ENCODE peak calls at places on chromosome 6, in ten cellular contexts. K is ovary; I is colonic mucosa; U is PC-3; T is left lung; H is CD8-positive, alpha-beta T cell; Z is breast epithelium; S is IMR-90; O is body of pancreas; X is Panc1. W is an unnamed sample. For H3K4me1, the result is how much of the 10 kb centered on the place peaks cover.

GRCh38 chr6:137001287-137001976 is 43.3 kb downstream of the IL20RA start:
- DNase-seq in X (no peak), I (peak), K (no peak), Z (no peak), O (no peak), T (no peak), H (no peak), U (peak), S (no peak), W (peak)

GRCh38 chr6:4895971-4896370 is 107.9 kb downstream of the RPP40 start:
- DNase-seq in S (no peak), K (no peak), X (no peak), U (no peak), H (no peak), O (no peak), Z (no peak), I (no peak), T (no peak), W (no peak)

GRCh38 chr6:37990762-37991525 is 171.4 kb downstream of the ZFAND3 start:
- DNase-seq in U (peak), O (no peak), I (no peak), H (no peak), Z (no peak), S (peak), X (no peak), K (no peak), T (no peak), W (no peak)

GRCh38 chr6:6788394-6789020 is 200.0 kb downstream of the LY86 start:
- DNase-seq in T (no peak), I (peak), X (no peak), Z (no peak), H (no peak), O (peak), S (no peak), U (peak), K (no peak), W (peak)

GRCh38 chr6:85498596-85499258 is 48.8 kb downstream of the NT5E start:
- DNase-seq in I (peak), K (no peak), T (no peak), Z (no peak), O (no peak), U (peak), H (no peak), X (no peak), S (peak), W (no peak)

GRCh38 chr6:32457054-32457453 is 17.4 kb downstream of the HLA-DRA start:
- DNase-seq in O (no peak), T (no peak), U (no peak), Z (no peak), S (no peak), X (no peak), K (no peak), H (no peak), I (no peak), W (no peak)

GRCh38 chr6:134822920-134823430 is 126.9 kb downstream of the ALDH8A1 start:
- DNase-seq in H (peak), T (no peak), Z (no peak), K (peak), U (peak), X (peak), O (peak), S (peak), I (peak), W (peak)

GRCh38 chr6:30542404-30542725 is 13.9 kb downstream of the GNL1 start:
- DNase-seq in Z (no peak), T (no peak), K (no peak), X (no peak), H (peak), O (no peak), U (no peak), S (no peak), I (no peak), W (no peak)

GRCh38 chr6:39452306-39452705 is 129.8 kb upstream of the KCNK16 start:
- DNase-seq in U (peak), O (no peak), H (no peak), X (no peak), Z (no peak), S (peak), K (no peak), I (no peak), T (no peak), W (no peak)

GRCh38 chr6:101429291-101429690 is 35.8 kb downstream of the GRIK2 start:
- DNase-seq in X (no peak), Z (no peak), T (no peak), S (peak), K (no peak), H (no peak), U (no peak), I (no peak), O (no peak), W (no peak)

GRCh38 chr6:106147476-106147875 is 61.3 kb downstream of the PRDM1 start:
- DNase-seq in U (no peak), S (no peak), T (no peak), K (no peak), Z (no peak), I (no peak), O (no peak), H (no peak), X (no peak), W (no peak)

GRCh38 chr6:48318670-48319069 is 207.7 kb upstream of the PTCHD4 start:
- DNase-seq in U (no peak), Z (no peak), K (no peak), H (no peak), T (no peak), X (no peak), I (no peak), O (no peak), S (peak), W (no peak)

GRCh38 chr6:45728674-45729073 is 287.0 kb downstream of the CLIC5 start:
- DNase-seq in O (no peak), X (no peak), I (no peak), U (peak), Z (no peak), S (peak), T (no peak), K (no peak), H (no peak), W (no peak)

GRCh38 chr6:27161946-27162603 is 85.4 kb upstream of the PRSS16 start:
- DNase-seq in S (peak), H (no peak), X (peak), Z (no peak), T (no peak), O (peak), K (peak), I (no peak), U (peak), W (peak)

GRCh38 chr6:100246206-100246605 is 218.5 kb downstream of the SIM1 start:
- DNase-seq in H (no peak), Z (no peak), K (no peak), O (no peak), S (no peak), T (no peak), X (no peak), U (no peak), I (no peak), W (no peak)

GRCh38 chr6:7112741-7113313 is 5.1 kb downstream of the RREB1 start:
- DNase-seq in H (peak), U (peak), Z (no peak), K (no peak), X (no peak), S (no peak), I (peak), O (peak), T (no peak), W (peak)

GRCh38 chr6:32195652-32195901 is 3.1 kb upstream of the GPSM3 start:
- DNase-seq in S (peak), Z (peak), K (peak), U (peak), T (peak), X (peak), H (peak), I (peak), O (peak), W (peak)

GRCh38 chr6:105210932-105211531 is 31.2 kb upstream of the POPDC3 start:
- DNase-seq in X (no peak), S (no peak), U (no peak), I (no peak), K (no peak), T (no peak), O (no peak), H (no peak), Z (no peak), W (no peak)

GRCh38 chr6:137589067-137589848 is 95.1 kb upstream of the OLIG3 start:
- DNase-seq in Z (no peak), I (peak), H (peak), K (no peak), O (no peak), X (no peak), U (peak), S (peak), T (no peak), W (peak)

GRCh38 chr6:116265081-116265829 is 11.4 kb upstream of the TSPYL4 start:
- DNase-seq in T (no peak), S (peak), H (no peak), X (no peak), Z (no peak), K (no peak), O (no peak), I (peak), U (peak), W (no peak)

GRCh38 chr6:7878401-7878964 is 32.1 kb downstream of the TXNDC5 start:
- DNase-seq in S (no peak), Z (no peak), O (no peak), X (no peak), T (no peak), U (no peak), I (no peak), K (no peak), H (no peak), W (no peak)

GRCh38 chr6:111098597-111098996 is 11.3 kb downstream of the SLC16A10 start:
- DNase-seq in H (no peak), Z (no peak), T (no peak), U (no peak), I (no peak), X (no peak), O (no peak), S (no peak), K (no peak), W (no peak)

GRCh38 chr6:287500-287883 is 4.8 kb upstream of the DUSP22 start:
- DNase-seq in S (no peak), U (no peak), Z (no peak), I (no peak), K (no peak), X (no peak), T (no peak), H (no peak), O (no peak), W (no peak)

GRCh38 chr6:97822632-97823031 is 539.6 kb upstream of the MMS22L start:
- DNase-seq in Z (no peak), I (no peak), O (no peak), K (no peak), T (no peak), X (no peak), U (no peak), H (no peak), S (no peak), W (no peak)

GRCh38 chr6:87828044-87828443 is 126.0 kb upstream of the AKIRIN2 start:
- DNase-seq in X (no peak), T (no peak), U (no peak), S (no peak), I (no peak), H (no peak), Z (no peak), K (no peak), O (no peak), W (no peak)

GRCh38 chr6:86715676-86716075 is 221.7 kb upstream of the HTR1E start:
- DNase-seq in I (no peak), O (no peak), X (no peak), H (no peak), S (no peak), T (no peak), U (peak), K (no peak), Z (no peak), W (no peak)

GRCh38 chr6:54624779-54625178 is 221.8 kb upstream of the FAM83B start:
- DNase-seq in X (no peak), Z (no peak), H (no peak), U (no peak), K (no peak), O (no peak), S (peak), I (no peak), T (no peak), W (no peak)

GRCh38 chr6:101110814-101111213 is 229.7 kb upstream of the ASCC3 start:
- DNase-seq in Z (no peak), T (no peak), K (no peak), S (peak), I (no peak), H (no peak), O (no peak), U (no peak), X (no peak), W (no peak)

GRCh38 chr6:85670573-85670972 is 27.9 kb upstream of the SYNCRIP start:
- DNase-seq in X (no peak), K (no peak), H (no peak), O (no peak), I (no peak), S (peak), Z (no peak), T (no peak), U (peak), W (no peak)

GRCh38 chr6:106546322-106547052 is 82.8 kb downstream of the RTN4IP1 start:
- DNase-seq in H (no peak), T (no peak), I (no peak), Z (no peak), O (no peak), S (peak), X (peak), U (peak), K (no peak), W (no peak)

GRCh38 chr6:69888842-69889590 is 22.7 kb downstream of the COL19A1 start:
- DNase-seq in U (no peak), O (no peak), Z (no peak), T (no peak), S (no peak), I (no peak), X (no peak), K (no peak), H (no peak), W (no peak)

GRCh38 chr6:117547688-117548621 is 54.4 kb downstream of the GOPC start:
- DNase-seq in K (peak), Z (no peak), X (no peak), H (peak), T (peak), U (no peak), S (peak), O (peak), I (peak), W (peak)

GRCh38 chr6:151475653-151476523 is 17.9 kb upstream of the CCDC170 start:
- DNase-seq in X (peak), S (peak), T (no peak), H (no peak), U (peak), O (no peak), I (peak), K (peak), Z (no peak), W (peak)

GRCh38 chr6:6008648-6009421 is 2.1 kb upstream of the NRN1 start:
- DNase-seq in X (no peak), Z (no peak), H (no peak), K (peak), T (peak), S (no peak), I (peak), U (peak), O (peak), W (peak)

GRCh38 chr6:101398716-101399626 is 5.5 kb downstream of the GRIK2 start:
- DNase-seq in S (peak), H (no peak), X (no peak), T (no peak), O (no peak), U (no peak), K (no peak), I (no peak), Z (no peak), W (peak)

GRCh38 chr6:113488812-113489685 is 368.1 kb upstream of the MARCKS start:
- DNase-seq in Z (no peak), H (no peak), O (no peak), U (no peak), S (no peak), K (no peak), T (no peak), I (no peak), X (no peak), W (no peak)

GRCh38 chr6:67629268-67629667 is 1005.8 kb upstream of the ADGRB3 start:
- DNase-seq in T (no peak), S (peak), I (no peak), Z (no peak), K (no peak), H (no peak), X (no peak), U (no peak), O (no peak), W (no peak)

GRCh38 chr6:133362813-133363212 is 121.7 kb downstream of the EYA4 start:
- DNase-seq in H (no peak), X (no peak), S (no peak), O (no peak), I (no peak), U (no peak), T (no peak), Z (no peak), K (no peak), W (no peak)
- H3K4me3 ChIP-seq in H (no peak), X (no peak), S (no peak), O (no peak), I (no peak), U (no peak), T (no peak), Z (no peak), K (no peak), W (no peak)

GRCh38 chr6:108650325-108650724 is 89.6 kb downstream of the FOXO3 start:
- DNase-seq in I (no peak), T (no peak), Z (no peak), O (no peak), X (no peak), H (no peak), U (no peak), S (no peak), K (no peak), W (no peak)
- H3K4me1 ChIP-seq in I (under half), T (half or more), Z (half or more), O (half or more), X (under half), H (under half), U (under half), S (under half), K (under half), W (under half)

DNA sequence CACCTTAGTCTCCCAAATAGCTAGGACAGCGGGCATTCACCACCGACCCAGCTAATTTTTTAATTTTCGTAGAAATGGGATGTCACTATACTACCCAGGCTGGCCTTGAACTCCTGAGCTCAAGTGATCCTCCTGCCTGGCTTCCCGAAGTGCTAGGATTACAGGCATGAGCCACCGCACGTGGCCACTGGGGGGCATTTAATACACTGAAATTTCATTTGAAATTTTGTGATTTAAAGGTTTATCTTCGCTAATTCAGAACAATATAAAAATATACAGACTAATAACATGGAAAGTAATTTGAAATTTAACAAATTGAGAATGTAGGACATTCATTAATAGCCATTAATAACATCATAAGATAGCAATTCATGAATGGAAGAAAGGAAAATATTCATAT is 20.5 kb upstream of the TBC1D32 start:
- DNase-seq in K (no peak), H (no peak), O (no peak), U (peak), S (no peak), X (no peak), T (no peak), I (no peak), Z (no peak), W (peak)
- TF ChIP-seq CTCF in K (no peak), H (peak), O (peak), U (peak), S (peak), X (peak), T (no peak), I (no peak), Z (no peak), W (peak)

GRCh38 chr6:34142599-34142998 is 3.3 kb downstream of the GRM4 start:
- DNase-seq in H (no peak), I (no peak), Z (no peak), K (no peak), O (no peak), S (no peak), T (no peak), U (no peak), X (no peak), W (peak)
- H3K4me3 ChIP-seq in H (no peak), I (no peak), Z (no peak), K (no peak), O (no peak), S (no peak), T (no peak), U (no peak), X (no peak), W (no peak)

GRCh38 chr6:168240147-168240546 is 79.4 kb downstream of the DACT2 start:
- DNase-seq in S (no peak), Z (no peak), X (no peak), K (no peak), O (no peak), H (no peak), T (no peak), U (no peak), I (no peak), W (no peak)
- H3K4me1 ChIP-seq in S (under half), Z (under half), X (under half), K (under half), O (under half), H (under half), T (under half), U (under half), I (under half), W (under half)

GRCh38 chr6:170370413-170370812 is 63.9 kb downstream of the FAM120B start:
- DNase-seq in S (no peak), K (no peak), O (no peak), I (peak), H (no peak), T (no peak), U (no peak), Z (no peak), X (no peak), W (no peak)
- TF ChIP-seq CTCF in S (no peak), K (no peak), O (no peak), I (no peak), H (no peak), T (no peak), U (no peak), Z (no peak), X (no peak), W (no peak)

DNA sequence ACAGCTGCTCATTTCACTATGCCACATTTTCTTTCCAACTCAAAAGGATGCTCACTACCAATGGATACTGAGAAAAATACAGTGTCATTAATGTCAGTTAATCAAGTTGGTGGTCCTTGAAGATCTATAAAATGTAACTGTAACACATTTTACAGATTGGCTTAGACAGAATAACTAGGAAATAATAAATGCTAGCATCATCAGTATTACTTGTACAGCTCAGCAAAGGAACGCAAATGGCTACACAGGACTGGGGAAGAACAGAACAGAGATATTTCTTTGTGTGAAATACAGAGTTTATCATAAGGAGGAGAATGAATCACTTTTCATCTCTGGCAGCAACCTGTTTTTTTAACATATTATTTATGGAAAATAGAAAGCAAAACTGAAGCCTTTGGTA is 8.2 kb upstream of the QKI start:
- DNase-seq in Z (no peak), T (no peak), U (no peak), K (no peak), I (no peak), H (no peak), O (no peak), X (no peak), S (no peak), W (no peak)
- H3K4me3 ChIP-seq in Z (peak), T (no peak), U (peak), K (peak), I (no peak), H (peak), O (no peak), X (peak), S (peak), W (no peak)

DNA sequence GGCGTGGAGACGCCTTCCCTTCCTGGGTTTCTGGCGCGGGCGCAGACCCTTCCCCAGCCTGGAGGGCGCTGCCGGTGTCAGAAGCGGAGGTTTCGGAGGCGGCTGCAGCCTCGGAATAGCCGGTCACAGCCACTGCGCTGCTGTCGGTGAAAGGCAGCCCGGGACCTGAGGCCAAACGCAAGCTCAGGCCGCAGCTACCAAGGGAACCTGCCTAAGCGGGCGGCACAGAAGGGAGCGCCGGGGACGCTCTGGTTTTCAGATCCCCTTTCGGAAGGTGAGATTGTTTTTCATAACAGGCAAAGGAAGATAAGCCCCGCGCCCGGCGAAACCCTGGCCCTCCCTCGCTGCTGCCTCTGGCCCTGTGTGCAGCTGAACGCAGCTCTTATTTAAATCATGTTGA is 116.5 kb downstream of the FAM120B start:
- DNase-seq in K (no peak), O (no peak), Z (no peak), X (no peak), S (no peak), T (no peak), I (no peak), U (no peak), H (no peak), W (peak)
- H3K4me1 ChIP-seq in K (under half), O (under half), Z (under half), X (under half), S (under half), T (under half), I (under half), U (under half), H (under half), W (under half)

W was measured in endodermal cell.